ENCODE peak calls at places on chromosome 6, in seven cellular contexts. C is H7, G is PC-3, V is SK-MEL-5, T is NCI-H510A treated with DMSO at 0.1 percent for 48 hours, P is heart left ventricle, O is HTR-8/SVneo. U is an unnamed sample.
A peak's percentile ranks its signal among the peaks of the same experiment; 100 is the strongest.

GRCh38 chr6:151254451-151255081 is 14.8 kb downstream of the AKAP12 start:
- DNase-seq in C (no peak), G (peak; percentile 48), V (no peak), T (no peak), P (no peak), O (peak; percentile 67), U (peak; percentile 33)

GRCh38 chr6:137218473-137218916 is 690 bp downstream of the IFNGR1 start:
- DNase-seq in C (peak; percentile 8), G (peak; percentile 60), V (peak; percentile 62), T (peak; percentile 44), P (peak; percentile 32), O (peak; percentile 41), U (peak; percentile 21)

GRCh38 chr6:154602708-154603107 is 92.2 kb upstream of the CNKSR3 start:
- DNase-seq in C (no peak), G (no peak), V (no peak), T (no peak), P (no peak), O (peak; percentile 6), U (no peak)

GRCh38 chr6:135002229-135002844 is 52.3 kb downstream of the HBS1L start:
- DNase-seq in C (no peak), G (peak; percentile 49), V (peak; percentile 53), T (no peak), P (no peak), O (peak; percentile 27), U (no peak)

GRCh38 chr6:62286470-62286843 is 432 bp upstream of the KHDRBS2 start:
- DNase-seq in C (no peak), G (no peak), V (no peak), T (peak; percentile 44), P (no peak), O (no peak), U (no peak)

GRCh38 chr6:25774120-25774730 is 19.7 kb downstream of the SLC17A4 start:
- DNase-seq in C (no peak), G (no peak), V (peak; percentile 13), T (peak; percentile 60), P (no peak), O (no peak), U (no peak)

GRCh38 chr6:105844275-105844848 is 241.8 kb upstream of the PRDM1 start:
- DNase-seq in C (peak; percentile 35), G (no peak), V (no peak), T (no peak), P (peak; percentile 54), O (no peak), U (no peak)

GRCh38 chr6:20211941-20212391 is 303 bp downstream of the MBOAT1 start:
- DNase-seq in C (no peak), G (peak; percentile 49), V (no peak), T (peak; percentile 84), P (no peak), O (peak; percentile 22), U (peak; percentile 48)

GRCh38 chr6:18327621-18328548 is 59.3 kb upstream of the RNF144B start:
- DNase-seq in C (peak; percentile 54), G (no peak), V (no peak), T (peak; percentile 45), P (no peak), O (no peak), U (peak; percentile 50)

GRCh38 chr6:30881987-30882763 is 2.1 kb upstream of the DDR1 start:
- DNase-seq in C (peak; percentile 80), G (no peak), V (no peak), T (no peak), P (no peak), O (peak; percentile 35), U (no peak)

GRCh38 chr6:129133770-129134192 is 250.8 kb downstream of the LAMA2 start:
- DNase-seq in C (no peak), G (no peak), V (no peak), T (no peak), P (no peak), O (no peak), U (no peak)

GRCh38 chr6:134373282-134373922 is 55.5 kb upstream of the SGK1 start:
- DNase-seq in C (no peak), G (peak; percentile 51), V (peak; percentile 34), T (no peak), P (peak; percentile 49), O (peak; percentile 29), U (no peak)

GRCh38 chr6:7541175-7542064 is at the start of gene DSP:
- DNase-seq in C (peak; percentile 90), G (peak; percentile 86), V (no peak), T (peak; percentile 84), P (peak; percentile 79), O (peak; percentile 61), U (peak; percentile 77)

GRCh38 chr6:8159966-8160365 is 57.6 kb upstream of the EEF1E1 start:
- DNase-seq in C (no peak), G (no peak), V (no peak), T (no peak), P (no peak), O (no peak), U (no peak)

U was measured in iPS-NIHi11.